ENCODE peak calls at places on chromosomes 1 and 21, in eight cellular contexts. M is osteoblast, C is A549, X is neuronal stem cell, R is H9, W is astrocyte, F is fibroblast of lung, L is K562. Q is an unnamed sample.

GRCh38 chr1:109630081-109630880 is 10.6 kb downstream of the AMPD2 start:
- DNase-seq in R (peak), M (peak), W (no peak), X (no peak), C (no peak), F (no peak), L (peak), Q (peak)

GRCh38 chr1:203625623-203626189 is 926 bp upstream of the ATP2B4 start:
- DNase-seq in L (peak), R (no peak), X (no peak), W (no peak), M (no peak), C (no peak), F (peak), Q (no peak)

GRCh38 chr1:206590025-206590834 is 22.0 kb downstream of the EIF2D start:
- DNase-seq in X (no peak), R (no peak), W (peak), F (peak), M (peak), L (peak), C (no peak), Q (peak)

GRCh38 chr1:10795305-10796021 is 983 bp downstream of the CASZ1 start:
- DNase-seq in X (no peak), F (no peak), M (peak), W (no peak), L (no peak), C (no peak), R (no peak), Q (peak)

GRCh38 chr1:77948841-77949424 is 29.9 kb downstream of the FUBP1 start:
- DNase-seq in L (no peak), M (peak), X (peak), F (peak), R (no peak), C (no peak), W (peak), Q (peak)

GRCh38 chr1:186183970-186184628 is 191.0 kb downstream of the TPR start:
- DNase-seq in L (no peak), M (no peak), W (peak), R (no peak), X (no peak), C (no peak), F (peak), Q (no peak)

GRCh38 chr21:34553199-34553952 is 41.4 kb upstream of the KCNE1 start:
- DNase-seq in R (no peak), C (no peak), W (peak), F (peak), X (no peak), L (no peak), M (no peak), Q (no peak)

GRCh38 chr1:107405241-107405640 is 264.4 kb downstream of the NTNG1 start:
- DNase-seq in L (no peak), W (peak), C (no peak), R (no peak), X (no peak), M (no peak), F (peak), Q (no peak)

GRCh38 chr1:57363643-57364042 is 60.2 kb downstream of the DAB1 start:
- DNase-seq in M (no peak), C (no peak), X (no peak), W (no peak), R (no peak), F (no peak), L (no peak), Q (no peak)

GRCh38 chr1:8194481-8195227 is 123.3 kb upstream of the SLC45A1 start:
- DNase-seq in X (no peak), L (no peak), W (peak), M (peak), R (no peak), F (peak), C (peak), Q (no peak)

GRCh38 chr21:20739421-20739820 is 258.8 kb upstream of the NCAM2 start:
- DNase-seq in C (no peak), W (no peak), X (no peak), R (peak), L (peak), M (no peak), F (no peak), Q (peak)

GRCh38 chr1:67645495-67646144 is 39.4 kb upstream of the GADD45A start:
- DNase-seq in M (peak), R (no peak), W (no peak), F (peak), L (no peak), C (no peak), X (peak), Q (no peak)

GRCh38 chr1:43305926-43306687 is 5.3 kb downstream of the TIE1 start:
- DNase-seq in L (no peak), R (no peak), W (no peak), C (no peak), M (peak), X (no peak), F (no peak), Q (no peak)

GRCh38 chr1:58982259-58982998 is 198.6 kb upstream of the JUN start:
- DNase-seq in F (no peak), L (no peak), X (no peak), M (no peak), C (no peak), W (no peak), R (no peak), Q (no peak)

GRCh38 chr21:33189845-33190244 is 39.9 kb upstream of the IFNAR2 start:
- DNase-seq in F (no peak), W (no peak), X (no peak), L (no peak), C (no peak), R (no peak), M (no peak), Q (no peak)

GRCh38 chr1:22880174-22880601 is 92.5 kb downstream of the LACTBL1 start:
- DNase-seq in W (peak), X (no peak), M (peak), C (no peak), R (no peak), L (no peak), F (no peak), Q (no peak)

GRCh38 chr1:156308078-156308477 is 9.0 kb upstream of the VHLL start:
- DNase-seq in C (no peak), R (no peak), M (peak), L (no peak), X (no peak), W (peak), F (peak), Q (no peak)

GRCh38 chr1:66532214-66532613 is 1.7 kb upstream of the SGIP1 start:
- DNase-seq in M (peak), L (no peak), R (no peak), W (no peak), C (no peak), X (no peak), F (no peak), Q (no peak)

GRCh38 chr21:46226146-46226545 is 2.4 kb downstream of the LSS start:
- DNase-seq in W (no peak), R (no peak), M (peak), L (no peak), C (no peak), F (no peak), X (no peak), Q (no peak)

GRCh38 chr1:79959635-79960034 is 953.1 kb upstream of the ADGRL4 start:
- DNase-seq in R (no peak), X (no peak), W (no peak), M (no peak), C (no peak), F (no peak), L (no peak), Q (no peak)

GRCh38 chr1:68953316-68953715 is 456.4 kb upstream of the DEPDC1 start:
- DNase-seq in C (no peak), L (no peak), R (no peak), X (no peak), F (no peak), W (no peak), M (no peak), Q (no peak)

GRCh38 chr1:208080396-208081276 is 163.5 kb downstream of the PLXNA2 start:
- DNase-seq in R (no peak), C (no peak), M (no peak), L (no peak), X (no peak), F (no peak), W (no peak), Q (no peak)

GRCh38 chr1:42340093-42340492 is 5.1 kb upstream of the FOXJ3 start:
- DNase-seq in R (no peak), X (no peak), W (no peak), C (peak), F (no peak), M (no peak), L (no peak), Q (peak)

GRCh38 chr1:17207966-17208418 is 3.1 kb downstream of the PADI1 start:
- DNase-seq in L (peak), X (no peak), W (peak), M (peak), R (no peak), F (peak), C (peak), Q (no peak)

GRCh38 chr1:73948021-73948420 is 250.0 kb downstream of the LRRIQ3 start:
- DNase-seq in C (no peak), R (no peak), M (no peak), L (no peak), F (no peak), W (no peak), X (no peak), Q (no peak)

GRCh38 chr1:91428182-91428798 is 23.7 kb upstream of the HFM1 start:
- DNase-seq in L (no peak), F (no peak), C (no peak), M (no peak), W (no peak), X (peak), R (peak), Q (peak)

GRCh38 chr1:224406216-224406615 is 28.4 kb downstream of the WDR26 start:
- DNase-seq in W (no peak), F (no peak), C (no peak), R (no peak), X (no peak), L (no peak), M (no peak), Q (no peak)

GRCh38 chr1:165896277-165896676 is 68.9 kb downstream of the UCK2 start:
- DNase-seq in M (peak), X (no peak), W (peak), C (no peak), R (no peak), F (peak), L (no peak), Q (no peak)

GRCh38 chr1:32115496-32115895 is 7.6 kb downstream of the KPNA6 start:
- DNase-seq in F (no peak), R (no peak), X (no peak), M (no peak), W (no peak), C (no peak), L (no peak), Q (no peak)

GRCh38 chr1:198713081-198713480 is 74.2 kb downstream of the PTPRC start:
- DNase-seq in F (no peak), W (peak), R (no peak), M (no peak), L (no peak), X (no peak), C (no peak), Q (no peak)

GRCh38 chr1:214259353-214259982 is 21.5 kb upstream of the SMYD2 start:
- DNase-seq in W (no peak), C (no peak), R (no peak), F (no peak), M (no peak), X (no peak), L (no peak), Q (no peak)

GRCh38 chr21:25997788-25998611 is 172.6 kb downstream of the APP start:
- DNase-seq in F (no peak), X (peak), R (peak), C (no peak), M (no peak), L (no peak), W (no peak), Q (peak)

GRCh38 chr1:191305370-191305769 is 827.7 kb upstream of the BRINP3 start:
- DNase-seq in L (no peak), R (no peak), X (no peak), W (no peak), C (no peak), M (peak), F (no peak), Q (no peak)

GRCh38 chr1:14944471-14944981 is 209.0 kb upstream of the TMEM51 start:
- DNase-seq in C (no peak), W (no peak), R (no peak), F (no peak), L (no peak), X (no peak), M (peak), Q (no peak)

GRCh38 chr1:14946567-14947285 is 206.8 kb upstream of the TMEM51 start:
- DNase-seq in M (peak), X (no peak), R (no peak), W (peak), F (peak), L (no peak), C (no peak), Q (no peak)

GRCh38 chr1:14947421-14947820 is 206.1 kb upstream of the TMEM51 start:
- DNase-seq in F (no peak), W (no peak), C (no peak), L (no peak), R (no peak), M (peak), X (no peak), Q (no peak)

GRCh38 chr1:14945132-14946010 is 208.2 kb upstream of the TMEM51 start:
- DNase-seq in C (no peak), F (peak), R (no peak), X (no peak), L (no peak), W (peak), M (peak), Q (peak)

DNA sequence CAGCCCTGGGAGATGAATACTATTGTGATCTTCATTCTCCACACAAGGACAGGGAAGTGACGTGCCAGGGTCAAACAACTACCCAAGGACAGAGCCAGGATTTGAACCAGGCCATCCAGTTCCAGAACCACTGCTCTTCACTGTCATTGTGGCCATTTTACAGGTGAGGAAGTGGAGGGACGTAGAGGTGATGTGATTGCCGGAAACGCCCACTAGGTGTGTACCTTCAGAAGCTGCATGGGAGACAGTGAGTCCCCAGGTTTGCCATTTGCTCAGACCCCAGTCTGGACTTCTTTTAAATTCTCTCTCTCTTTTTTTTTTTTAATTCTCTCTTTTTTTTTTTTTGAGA is 207.6 kb upstream of the TMEM51 start:
- DNase-seq in F (no peak), X (no peak), C (no peak), W (no peak), M (peak), L (no peak), R (no peak), Q (no peak)
- H3K4me2 ChIP-seq in F (peak), X (no peak), C (no peak), W (peak), M (peak), L (no peak), R (no peak), Q (peak)

DNA sequence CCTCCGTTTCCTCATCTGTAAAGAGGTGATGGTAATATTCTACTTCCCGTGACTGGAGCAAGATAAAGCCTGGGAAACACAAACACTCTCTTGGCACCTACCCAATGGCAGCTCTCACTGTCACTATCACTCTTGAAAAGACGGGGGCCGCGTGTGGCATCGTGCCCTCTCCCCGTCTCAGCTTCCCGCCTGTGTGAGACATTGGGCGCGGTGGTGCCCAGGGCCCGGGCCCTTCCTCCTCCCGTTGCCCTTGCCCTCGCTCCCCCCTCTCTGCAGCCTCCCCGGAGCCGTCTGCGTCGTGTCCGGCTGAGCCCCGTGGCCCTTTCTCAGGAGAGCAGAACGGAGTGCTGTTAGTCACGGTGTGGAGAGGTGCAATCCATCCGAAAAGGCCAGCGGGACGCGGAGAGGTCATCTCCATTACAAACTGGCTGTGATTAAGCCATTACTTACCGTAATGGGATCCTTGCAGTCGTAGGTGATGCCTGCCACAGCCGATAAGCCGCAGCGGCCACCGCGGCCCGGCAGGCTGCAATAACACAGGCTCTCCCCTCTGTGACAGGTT is 156.4 kb upstream of the ZC3H12A start:
- DNase-seq in C (no peak), X (no peak), M (no peak), R (peak), W (no peak), L (no peak), F (no peak), Q (peak)
- H3K4me2 ChIP-seq in C (no peak), X (no peak), M (no peak), R (peak), W (no peak), L (no peak), F (no peak), Q (peak)

GRCh38 chr1:11925938-11926292 is 312 bp downstream of the KIAA2013 start:
- DNase-seq in R (no peak), F (no peak), C (no peak), X (no peak), M (peak), W (no peak), L (no peak), Q (no peak)
- H3K4me2 ChIP-seq in R (peak), F (no peak), C (peak), X (peak), M (peak), W (peak), L (peak), Q (peak)

GRCh38 chr1:212594640-212595039 is 13.9 kb upstream of the ATF3 start:
- DNase-seq in F (no peak), C (no peak), X (no peak), R (no peak), W (no peak), M (no peak), L (no peak), Q (no peak)
- H3K4me2 ChIP-seq in F (no peak), C (no peak), X (no peak), R (no peak), W (no peak), M (no peak), L (no peak), Q (no peak)

GRCh38 chr1:222583079-222583478 is 6.7 kb downstream of the TAF1A start:
- DNase-seq in C (no peak), R (no peak), X (no peak), L (no peak), W (no peak), M (no peak), F (no peak), Q (no peak)
- H3K4me2 ChIP-seq in C (no peak), R (no peak), X (no peak), L (no peak), W (no peak), M (no peak), F (no peak), Q (no peak)

Q was measured in GM23338.